ENCODE peak calls at places on chromosomes 1 and 21, in five cellular contexts. T is choroid plexus epithelial cell, K is progenitor cell of endocrine pancreas, E is AG09309, R is GM12865. J is an unnamed sample.

GRCh38 chr1:89464008-89464407 is 60.6 kb upstream of the LRRC8B start:
- DNase-seq in T (no peak), K (no peak), E (no peak), R (peak), J (no peak)

GRCh38 chr1:150493175-150493574 is 6.0 kb downstream of the TARS2 start:
- DNase-seq in T (no peak), K (no peak), E (no peak), R (no peak), J (no peak)

GRCh38 chr1:52358851-52359497 is 7.0 kb downstream of the CC2D1B start:
- DNase-seq in T (no peak), K (no peak), E (no peak), R (no peak), J (no peak)

GRCh38 chr1:71414229-71414628 is 333.4 kb upstream of the ZRANB2 start:
- DNase-seq in T (no peak), K (no peak), E (no peak), R (no peak), J (no peak)

GRCh38 chr1:53349369-53349705 is 21.5 kb upstream of the LRP8 start:
- DNase-seq in T (no peak), K (no peak), E (no peak), R (no peak), J (no peak)

GRCh38 chr1:9086060-9086459 is 16.6 kb upstream of the SLC2A5 start:
- DNase-seq in T (no peak), K (no peak), E (no peak), R (no peak), J (no peak)

GRCh38 chr1:44700573-44700972 is 26.1 kb downstream of the ARMH1 start:
- DNase-seq in T (no peak), K (no peak), E (no peak), R (no peak), J (no peak)

GRCh38 chr1:221440658-221441057 is 301.2 kb downstream of the DUSP10 start:
- DNase-seq in T (peak), K (no peak), E (no peak), R (peak), J (no peak)

GRCh38 chr1:197911172-197911856 is 5.9 kb upstream of the LHX9 start:
- DNase-seq in T (no peak), K (no peak), E (no peak), R (no peak), J (no peak)

GRCh38 chr1:156741613-156741983 is 710 bp upstream of the MRPL24 start:
- DNase-seq in T (no peak), K (no peak), E (no peak), R (peak), J (no peak)

GRCh38 chr1:84368441-84368840 is 29.8 kb upstream of the DNASE2B start:
- DNase-seq in T (no peak), K (no peak), E (no peak), R (no peak), J (no peak)

GRCh38 chr1:42176902-42177519 is 12.5 kb upstream of the GUCA2A start:
- DNase-seq in T (peak), K (no peak), E (no peak), R (peak), J (no peak)

GRCh38 chr1:1627261-1627841 is 4.6 kb upstream of the MMP23B start:
- DNase-seq in T (no peak), K (no peak), E (no peak), R (peak), J (no peak)

GRCh38 chr1:200306954-200307754 is 102.7 kb downstream of the ZNF281 start:
- DNase-seq in T (peak), K (no peak), E (no peak), R (peak), J (no peak)

GRCh38 chr1:204359131-204359473 is 627 bp downstream of the PLEKHA6 start:
- DNase-seq in T (no peak), K (no peak), E (no peak), R (no peak), J (no peak)

GRCh38 chr1:177181280-177181630 is 10.5 kb downstream of the BRINP2 start:
- DNase-seq in T (no peak), K (no peak), E (no peak), R (no peak), J (no peak)

GRCh38 chr1:56404561-56405030 is 174.8 kb downstream of the PLPP3 start:
- DNase-seq in T (no peak), K (no peak), E (no peak), R (no peak), J (no peak)

GRCh38 chr1:32876341-32877210 is 5.9 kb upstream of the FNDC5 start:
- DNase-seq in T (peak), K (no peak), E (no peak), R (peak), J (no peak)

DNA sequence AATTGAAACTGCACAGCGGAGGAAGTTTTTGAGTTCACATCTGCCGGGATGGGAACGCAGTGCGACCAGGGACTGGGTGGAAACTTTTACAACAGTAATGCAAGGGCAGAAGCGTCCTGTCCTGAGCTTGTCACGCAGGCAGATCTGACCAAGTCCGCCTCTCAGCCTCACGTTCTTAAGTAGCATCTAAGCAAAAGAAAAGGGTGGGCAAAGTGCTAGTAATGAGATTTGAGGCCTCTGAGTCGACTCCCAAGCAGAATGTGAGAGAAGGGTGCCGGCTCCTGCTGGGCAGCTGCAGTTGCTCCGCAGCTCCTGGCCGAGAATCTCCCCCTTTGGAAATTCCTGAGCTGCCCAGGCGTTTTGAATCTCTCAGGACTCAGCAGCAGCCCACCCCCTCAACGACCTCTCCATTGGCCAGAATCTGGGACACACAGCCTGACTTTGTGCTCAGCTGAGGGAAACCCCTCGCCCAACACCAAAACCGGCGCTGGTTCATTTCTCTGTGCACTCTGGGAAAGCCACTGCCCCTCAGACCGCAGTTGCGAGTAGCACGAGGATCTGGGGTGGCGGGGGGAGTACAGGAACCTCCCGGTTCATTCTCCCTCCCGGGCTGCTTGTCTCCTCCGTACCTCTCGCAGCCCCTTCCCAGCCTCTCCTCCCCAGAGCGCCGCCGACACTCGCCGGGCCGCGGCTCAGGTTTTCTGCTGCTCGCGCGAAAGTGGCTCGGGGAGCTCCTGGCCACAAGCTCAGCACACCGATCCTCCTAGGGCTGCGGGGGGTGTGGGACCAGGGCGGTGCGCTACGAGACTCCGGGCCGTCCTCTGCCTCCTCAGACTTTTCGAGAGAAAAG is 898 bp upstream of the S1PR1 start:
- DNase-seq in T (peak), K (peak), E (no peak), R (peak), J (no peak)
- TF ChIP-seq CTCF in T (peak), K (no peak), E (peak), R (no peak), J (no peak)

GRCh38 chr1:202122639-202123335 is at the start of gene GPR37L1:
- DNase-seq in T (peak), K (peak), E (no peak), R (no peak), J (no peak)
- TF ChIP-seq CTCF in T (peak), K (peak), E (peak), R (no peak), J (peak)

GRCh38 chr1:168736450-168736980 is 7.5 kb upstream of the DPT start:
- DNase-seq in T (no peak), K (no peak), E (no peak), R (no peak), J (no peak)

GRCh38 chr1:168735987-168736386 is 7.0 kb upstream of the DPT start:
- DNase-seq in T (no peak), K (no peak), E (no peak), R (no peak), J (no peak)

GRCh38 chr1:168733241-168733640 is 4.2 kb upstream of the DPT start:
- DNase-seq in T (no peak), K (no peak), E (no peak), R (no peak), J (no peak)

GRCh38 chr1:168734271-168734670 is 5.3 kb upstream of the DPT start:
- DNase-seq in T (no peak), K (no peak), E (no peak), R (no peak), J (no peak)

DNA sequence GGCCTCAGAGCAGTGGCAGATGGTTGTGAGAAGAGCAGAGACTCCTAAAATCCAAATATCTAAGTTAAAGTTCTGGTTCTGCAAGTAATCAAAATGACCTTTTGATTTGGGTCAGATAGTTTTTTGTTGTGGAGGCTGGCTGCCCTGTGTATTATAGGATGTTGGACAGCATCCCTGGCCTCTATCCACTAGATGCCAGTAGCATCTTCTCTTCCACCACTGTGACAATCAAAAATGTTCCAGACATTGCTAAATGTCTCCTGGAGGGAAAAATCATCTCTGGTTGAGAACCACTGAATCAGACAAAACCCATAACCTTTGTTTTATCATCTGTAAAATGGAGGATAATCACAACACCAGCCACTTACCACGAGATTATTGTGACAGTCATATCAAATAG is 5.9 kb upstream of the DPT start:
- DNase-seq in T (no peak), K (no peak), E (no peak), R (no peak), J (no peak)
- TF ChIP-seq CTCF in T (no peak), K (no peak), E (no peak), R (no peak), J (no peak)

DNA sequence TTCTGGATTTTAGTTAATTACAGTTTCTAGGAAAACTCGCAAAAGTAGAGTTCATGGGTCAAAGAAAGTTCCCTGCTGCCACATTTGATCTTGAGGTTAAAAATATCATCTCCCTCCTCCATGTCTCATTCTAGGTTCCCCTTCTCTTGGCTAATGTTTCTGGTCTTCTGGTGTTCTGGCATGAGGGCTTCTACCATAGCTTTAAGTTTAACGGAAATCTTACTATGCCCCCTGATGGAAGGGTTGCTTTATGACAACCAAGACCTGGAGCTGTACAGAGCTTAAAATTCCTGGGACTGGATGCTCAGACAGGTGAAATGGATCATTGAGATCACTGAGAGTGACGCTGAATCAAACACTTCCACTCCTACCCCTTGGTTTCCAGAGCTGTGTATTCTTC is 1881.7 kb downstream of the MRPL39 start:
- DNase-seq in T (no peak), K (no peak), E (no peak), R (peak), J (no peak)
- TF ChIP-seq CTCF in T (no peak), K (no peak), E (no peak), R (no peak), J (no peak)

GRCh38 chr1:115275216-115275615 is 62.8 kb downstream of the NGF start:
- DNase-seq in T (peak), K (no peak), E (no peak), R (peak), J (no peak)
- TF ChIP-seq CTCF in T (peak), K (peak), E (peak), R (peak), J (peak)

DNA sequence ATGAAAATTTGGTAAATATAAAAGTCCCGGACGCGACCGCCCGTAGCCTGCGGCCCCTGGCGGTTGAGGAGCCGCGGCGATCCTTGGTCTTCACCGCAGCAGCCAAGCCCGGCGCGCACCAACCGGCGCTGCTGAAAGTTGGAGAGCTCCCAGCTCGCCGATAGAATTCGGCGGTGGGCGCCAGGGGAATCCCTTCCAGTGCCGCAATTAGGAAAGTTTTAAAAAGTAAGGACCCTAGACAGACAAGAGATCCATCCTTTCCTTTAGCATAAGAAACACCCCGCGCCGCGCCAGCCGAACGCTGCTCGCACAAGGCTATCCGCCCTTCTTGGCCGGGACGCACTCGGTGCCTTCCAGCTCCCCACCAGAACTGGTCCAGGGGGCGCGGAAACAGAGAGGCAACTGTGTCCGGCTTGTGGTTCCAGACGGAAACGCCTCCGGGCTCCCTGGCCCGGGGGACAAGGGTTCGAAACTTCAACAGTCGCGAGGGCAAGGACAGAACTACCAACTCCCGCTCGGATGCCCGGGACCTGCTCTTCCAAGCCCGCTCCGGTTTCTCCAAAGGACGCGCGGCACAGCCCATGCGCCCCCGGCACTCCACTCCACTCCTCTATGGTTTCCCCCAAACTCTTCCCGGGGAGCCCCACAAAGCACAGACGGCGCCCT is 1.7 kb downstream of the FAM78B start:
- DNase-seq in T (peak), K (peak), E (no peak), R (peak), J (no peak)
- TF ChIP-seq CTCF in T (peak), K (peak), E (peak), R (peak), J (peak)

J was measured in AG04449.